ENCODE peak calls at places on chromosomes 6 and 20, in ten cellular contexts. F is upper lobe of right lung, R is OCI-LY7, A is AG10803, T is gastrocnemius medialis, H is H1, L is heart left ventricle, S is uterus, N is fibroblast of pulmonary artery, Y is epithelial cell of esophagus. P is an unnamed sample.

GRCh38 chr6:128239898-128240509 is 280.4 kb downstream of the PTPRK start:
- DNase-seq in F (no peak), N (no peak), R (no peak), S (no peak), L (no peak), Y (no peak), A (no peak), T (no peak), H (no peak), P (no peak)

GRCh38 chr20:56443654-56444540 is 24.5 kb upstream of the RTF2 start:
- DNase-seq in F (no peak), Y (peak; percentile 60), R (no peak), A (no peak), S (no peak), L (peak; percentile 46), N (peak; percentile 78), T (no peak), H (no peak), P (peak; percentile 75)

GRCh38 chr6:153568601-153569000 is 437.5 kb upstream of the RGS17 start:
- DNase-seq in N (peak; percentile 72), L (no peak), Y (peak; percentile 2), T (no peak), F (no peak), R (no peak), H (no peak), A (peak; percentile 37), S (no peak), P (no peak)

GRCh38 chr20:43409041-43409913 is 48.4 kb upstream of the SRSF6 start:
- DNase-seq in R (peak; percentile 40), Y (peak; percentile 51), A (peak; percentile 59), S (no peak), F (no peak), L (no peak), H (peak; percentile 63), T (no peak), N (peak; percentile 73), P (no peak)

GRCh38 chr6:4805553-4806307 is 29.5 kb downstream of the CDYL start:
- DNase-seq in Y (peak; percentile 76), A (peak; percentile 34), N (peak; percentile 51), L (peak; percentile 47), F (peak; percentile 78), S (peak; percentile 43), H (peak; percentile 80), T (peak; percentile 64), R (peak; percentile 22), P (no peak)

GRCh38 chr6:47235964-47236760 is 73.5 kb downstream of the TNFRSF21 start:
- DNase-seq in Y (no peak), T (no peak), L (peak; percentile 32), S (no peak), H (no peak), F (no peak), N (no peak), A (no peak), R (peak; percentile 42), P (no peak)

GRCh38 chr20:17938889-17939619 is 29.5 kb downstream of the SNX5 start:
- DNase-seq in A (peak; percentile 65), L (peak; percentile 53), R (peak; percentile 75), F (peak; percentile 76), S (peak; percentile 57), H (peak; percentile 87), Y (peak; percentile 63), T (peak; percentile 56), N (peak; percentile 74), P (no peak)

GRCh38 chr6:89386917-89387491 is 25.1 kb downstream of the RRAGD start:
- DNase-seq in H (peak; percentile 17), F (no peak), Y (no peak), R (no peak), S (no peak), N (no peak), T (no peak), L (no peak), A (no peak), P (no peak)

GRCh38 chr6:139951172-139951571 is 576.7 kb upstream of the CITED2 start:
- DNase-seq in A (no peak), N (no peak), Y (no peak), L (no peak), S (no peak), H (no peak), R (no peak), T (no peak), F (no peak), P (no peak)

GRCh38 chr6:157840776-157841175 is 17.7 kb downstream of the SNX9 start:
- DNase-seq in F (no peak), N (peak; percentile 59), H (no peak), S (no peak), L (no peak), Y (peak; percentile 56), R (no peak), A (peak; percentile 68), T (no peak), P (no peak)

GRCh38 chr20:2179233-2179580 is 77.6 kb downstream of the STK35 start:
- DNase-seq in H (no peak), S (no peak), F (no peak), L (no peak), N (no peak), A (no peak), R (no peak), T (no peak), Y (no peak), P (no peak)

GRCh38 chr20:46031701-46032254 is 2.8 kb downstream of the SLC12A5 start:
- DNase-seq in F (no peak), L (no peak), T (no peak), N (no peak), A (no peak), H (peak; percentile 81), S (no peak), R (no peak), Y (peak; percentile 20), P (peak; percentile 79)

GRCh38 chr20:33518071-33518470 is 28.2 kb downstream of the CBFA2T2 start:
- DNase-seq in S (no peak), Y (peak; percentile 80), R (no peak), T (no peak), F (peak; percentile 16), A (peak; percentile 70), L (no peak), N (peak; percentile 68), H (no peak), P (peak; percentile 88)

GRCh38 chr6:29005183-29005885 is at the start of gene ZNF311:
- DNase-seq in H (no peak), N (peak; percentile 79), L (peak; percentile 56), Y (peak; percentile 77), R (no peak), S (peak; percentile 56), A (peak; percentile 64), T (peak; percentile 27), F (peak; percentile 77), P (no peak)

GRCh38 chr6:5132741-5133140 is 47.6 kb downstream of the PPP1R3G start:
- DNase-seq in H (no peak), T (peak; percentile 35), R (peak; percentile 17), S (peak; percentile 70), F (no peak), A (peak; percentile 94), L (peak; percentile 84), Y (no peak), N (peak; percentile 99), P (no peak)

GRCh38 chr20:913306-913849 is 2.8 kb downstream of the ANGPT4 start:
- DNase-seq in F (no peak), A (no peak), H (no peak), N (no peak), L (no peak), R (no peak), T (no peak), Y (no peak), S (no peak), P (no peak)

GRCh38 chr20:51587145-51587544 is 44.6 kb upstream of the NFATC2 start:
- DNase-seq in F (no peak), H (no peak), T (no peak), R (no peak), N (no peak), S (no peak), L (no peak), Y (no peak), A (no peak), P (no peak)

GRCh38 chr20:17697171-17697570 is 2.6 kb upstream of the BANF2 start:
- DNase-seq in Y (no peak), H (no peak), N (no peak), S (no peak), R (no peak), L (no peak), F (no peak), T (no peak), A (no peak), P (no peak)

DNA sequence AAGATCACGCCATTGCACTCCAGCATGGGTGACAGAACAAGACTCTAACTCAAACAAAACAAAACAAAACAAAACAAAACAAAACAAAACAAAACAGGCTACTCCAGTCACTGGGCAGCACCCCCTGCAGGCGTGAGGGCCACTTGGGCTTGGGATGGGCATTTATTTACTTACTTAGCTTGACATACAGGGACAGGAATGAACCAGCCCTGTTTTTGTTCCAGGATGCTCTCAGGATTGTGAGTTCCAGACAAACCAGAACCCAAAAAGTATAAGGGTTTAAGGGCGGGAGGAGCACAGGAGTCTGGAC is 4.0 kb upstream of the PTPN1 start:
- DNase-seq in A (no peak), L (no peak), F (no peak), S (no peak), T (no peak), N (no peak), Y (no peak), R (no peak), H (no peak), P (peak; percentile 46)
- TF ChIP-seq CTCF in A (no peak), L (no peak), F (no peak), S (no peak), T (no peak), N (no peak), Y (peak; percentile 25), R (peak; percentile 33), H (peak; percentile 31), P (peak; percentile 26)

GRCh38 chr6:33249732-33250625 is 21.7 kb downstream of the VPS52 start:
- DNase-seq in F (no peak), L (peak; percentile 48), A (peak; percentile 79), R (no peak), S (peak; percentile 27), N (peak; percentile 65), Y (peak; percentile 94), T (peak; percentile 18), H (no peak), P (peak; percentile 28)
- H3K4me3 ChIP-seq in F (peak overlapping the region; percentile 59), L (peak overlapping the region; percentile 27), A (peak overlapping the region; percentile 93), R (peak overlapping the region; percentile 73), S (peak overlapping the region; percentile 66), N (peak overlapping the region; percentile 79), Y (peak overlapping the region; percentile 77), T (peak overlapping the region; percentile 54), H (peak overlapping the region; percentile 70), P (peak overlapping the region; percentile 38)

GRCh38 chr20:19212524-19213502 is at the start of gene SLC24A3:
- DNase-seq in A (peak; percentile 31), S (peak; percentile 81), T (peak; percentile 64), L (peak; percentile 74), Y (peak; percentile 42), R (no peak), F (peak; percentile 92), H (peak; percentile 77), N (peak; percentile 8), P (no peak)
- TF ChIP-seq CTCF in A (peak; percentile 15), S (peak; percentile 84), T (peak; percentile 23), L (peak; percentile 25), Y (peak; percentile 30), R (no peak), F (peak; percentile 56), H (peak; percentile 56), N (no peak), P (peak; percentile 29)

DNA sequence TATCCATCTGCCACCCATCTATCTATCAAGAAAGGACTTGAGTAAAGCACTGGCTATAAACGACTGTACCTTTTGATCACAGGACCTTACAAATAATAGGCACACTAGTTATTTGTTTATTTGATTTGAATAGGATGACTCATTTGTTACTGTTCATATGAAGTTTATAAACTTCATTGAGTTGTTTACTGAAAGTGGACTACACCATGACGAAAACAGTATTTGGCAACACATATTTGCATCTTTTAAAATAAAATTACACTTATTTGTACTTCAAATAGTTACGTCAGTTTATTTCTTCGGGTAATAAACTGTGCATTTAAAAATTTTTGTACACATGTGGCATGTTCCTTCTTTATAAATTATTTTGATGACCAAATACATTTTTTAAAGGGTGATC is 133.0 kb downstream of the OGFRL1 start:
- DNase-seq in H (no peak), R (no peak), S (no peak), A (no peak), F (no peak), N (no peak), T (no peak), L (no peak), Y (no peak), P (no peak)
- H3K4me3 ChIP-seq in H (no peak overlapping the region), R (no peak overlapping the region), S (no peak overlapping the region), A (no peak overlapping the region), F (peak overlapping the region; percentile 83), N (no peak overlapping the region), T (no peak overlapping the region), L (no peak overlapping the region), Y (no peak overlapping the region), P (no peak overlapping the region)

P was measured in RWPE2.